ENCODE peak calls at places on chromosome 1, in nine cellular contexts. One of them, this sample, is unnamed.

GRCh38 chr1:8200317-8201115 is 117.4 kb upstream of the SLC45A1 start:
- DNase-seq in CD4-positive, alpha-beta T cell: no peak
- DNase-seq in endothelial cell: no peak
- DNase-seq in cardiac fibroblast: no peak
- DNase-seq in upper lobe of right lung: no peak
- DNase-seq in bronchial epithelial cell: no peak
- DNase-seq in colonic mucosa: no peak
- DNase-seq in CD14-positive monocyte: no peak
- DNase-seq in epithelial cell of proximal tubule: no peak
- DNase-seq in this sample: no peak

GRCh38 chr1:63663873-63664272 is 70.7 kb downstream of the PGM1 start:
- DNase-seq in endothelial cell: no peak
- DNase-seq in cardiac fibroblast: peak; percentile 46
- DNase-seq in colonic mucosa: no peak
- DNase-seq in upper lobe of right lung: no peak
- DNase-seq in epithelial cell of proximal tubule: peak; percentile 40
- DNase-seq in bronchial epithelial cell: no peak
- DNase-seq in CD4-positive, alpha-beta T cell: no peak
- DNase-seq in CD14-positive monocyte: no peak
- DNase-seq in this sample: no peak

GRCh38 chr1:38183747-38184146 is 137.2 kb upstream of the POU3F1 start:
- DNase-seq in CD4-positive, alpha-beta T cell: no peak
- DNase-seq in endothelial cell: no peak
- DNase-seq in CD14-positive monocyte: no peak
- DNase-seq in cardiac fibroblast: no peak
- DNase-seq in upper lobe of right lung: no peak
- DNase-seq in bronchial epithelial cell: no peak
- DNase-seq in colonic mucosa: no peak
- DNase-seq in epithelial cell of proximal tubule: no peak
- DNase-seq in this sample: no peak

GRCh38 chr1:150006881-150007401 is 3.6 kb downstream of the OTUD7B start:
- DNase-seq in colonic mucosa: no peak
- DNase-seq in CD4-positive, alpha-beta T cell: no peak
- DNase-seq in bronchial epithelial cell: peak; percentile 78
- DNase-seq in CD14-positive monocyte: no peak
- DNase-seq in upper lobe of right lung: no peak
- DNase-seq in epithelial cell of proximal tubule: no peak
- DNase-seq in cardiac fibroblast: peak; percentile 68
- DNase-seq in endothelial cell: no peak
- DNase-seq in this sample: no peak

GRCh38 chr1:107940178-107940577 is 24.8 kb downstream of the VAV3 start:
- DNase-seq in colonic mucosa: no peak
- DNase-seq in cardiac fibroblast: no peak
- DNase-seq in CD4-positive, alpha-beta T cell: no peak
- DNase-seq in endothelial cell: no peak
- DNase-seq in upper lobe of right lung: no peak
- DNase-seq in bronchial epithelial cell: no peak
- DNase-seq in CD14-positive monocyte: no peak
- DNase-seq in epithelial cell of proximal tubule: no peak
- DNase-seq in this sample: no peak

GRCh38 chr1:8154621-8155052 is 128.5 kb upstream of the ERRFI1 start:
- DNase-seq in CD14-positive monocyte: no peak
- DNase-seq in cardiac fibroblast: no peak
- DNase-seq in colonic mucosa: no peak
- DNase-seq in endothelial cell: no peak
- DNase-seq in upper lobe of right lung: no peak
- DNase-seq in bronchial epithelial cell: peak; percentile 50
- DNase-seq in epithelial cell of proximal tubule: no peak
- DNase-seq in CD4-positive, alpha-beta T cell: no peak
- DNase-seq in this sample: no peak

GRCh38 chr1:210908257-210908656 is 225.7 kb downstream of the KCNH1 start:
- DNase-seq in CD4-positive, alpha-beta T cell: no peak
- DNase-seq in bronchial epithelial cell: no peak
- DNase-seq in epithelial cell of proximal tubule: no peak
- DNase-seq in cardiac fibroblast: no peak
- DNase-seq in endothelial cell: no peak
- DNase-seq in upper lobe of right lung: no peak
- DNase-seq in CD14-positive monocyte: no peak
- DNase-seq in colonic mucosa: no peak
- DNase-seq in this sample: no peak

GRCh38 chr1:31957701-31958674 is 19.8 kb upstream of the PTP4A2 start:
- DNase-seq in epithelial cell of proximal tubule: no peak
- DNase-seq in CD4-positive, alpha-beta T cell: no peak
- DNase-seq in colonic mucosa: no peak
- DNase-seq in upper lobe of right lung: no peak
- DNase-seq in CD14-positive monocyte: peak; percentile 63
- DNase-seq in bronchial epithelial cell: no peak
- DNase-seq in endothelial cell: no peak
- DNase-seq in cardiac fibroblast: no peak
- DNase-seq in this sample: no peak

GRCh38 chr1:89576016-89576415 is 51.4 kb downstream of the LRRC8B start:
- DNase-seq in bronchial epithelial cell: no peak
- DNase-seq in CD14-positive monocyte: no peak
- DNase-seq in CD4-positive, alpha-beta T cell: no peak
- DNase-seq in endothelial cell: no peak
- DNase-seq in colonic mucosa: no peak
- DNase-seq in cardiac fibroblast: no peak
- DNase-seq in upper lobe of right lung: no peak
- DNase-seq in epithelial cell of proximal tubule: no peak
- DNase-seq in this sample: no peak

GRCh38 chr1:21931171-21932093 is 5.7 kb downstream of the HSPG2 start:
- DNase-seq in endothelial cell: no peak
- DNase-seq in CD14-positive monocyte: no peak
- DNase-seq in CD4-positive, alpha-beta T cell: no peak
- DNase-seq in bronchial epithelial cell: peak; percentile 43
- DNase-seq in cardiac fibroblast: peak; percentile 91
- DNase-seq in colonic mucosa: peak; percentile 63
- DNase-seq in upper lobe of right lung: peak; percentile 89
- DNase-seq in epithelial cell of proximal tubule: no peak
- DNase-seq in this sample: no peak

GRCh38 chr1:173392895-173393654 is 84.1 kb upstream of the PRDX6 start:
- DNase-seq in CD14-positive monocyte: no peak
- DNase-seq in upper lobe of right lung: no peak
- DNase-seq in CD4-positive, alpha-beta T cell: no peak
- DNase-seq in epithelial cell of proximal tubule: peak; percentile 25
- DNase-seq in colonic mucosa: no peak
- DNase-seq in bronchial epithelial cell: peak; percentile 71
- DNase-seq in endothelial cell: no peak
- DNase-seq in cardiac fibroblast: peak; percentile 95
- DNase-seq in this sample: peak; percentile 56

GRCh38 chr1:186930248-186930647 is 101.5 kb downstream of the PLA2G4A start:
- DNase-seq in epithelial cell of proximal tubule: no peak
- DNase-seq in CD14-positive monocyte: no peak
- DNase-seq in bronchial epithelial cell: no peak
- DNase-seq in cardiac fibroblast: no peak
- DNase-seq in endothelial cell: no peak
- DNase-seq in colonic mucosa: no peak
- DNase-seq in upper lobe of right lung: no peak
- DNase-seq in CD4-positive, alpha-beta T cell: no peak
- DNase-seq in this sample: no peak

GRCh38 chr1:186927884-186928283 is 99.1 kb downstream of the PLA2G4A start:
- DNase-seq in bronchial epithelial cell: peak; percentile 84
- DNase-seq in CD4-positive, alpha-beta T cell: no peak
- DNase-seq in upper lobe of right lung: no peak
- DNase-seq in cardiac fibroblast: no peak
- DNase-seq in epithelial cell of proximal tubule: no peak
- DNase-seq in colonic mucosa: no peak
- DNase-seq in CD14-positive monocyte: no peak
- DNase-seq in endothelial cell: no peak
- DNase-seq in this sample: no peak

GRCh38 chr1:186923434-186923833 is 94.7 kb downstream of the PLA2G4A start:
- DNase-seq in endothelial cell: no peak
- DNase-seq in cardiac fibroblast: no peak
- DNase-seq in CD14-positive monocyte: no peak
- DNase-seq in CD4-positive, alpha-beta T cell: no peak
- DNase-seq in bronchial epithelial cell: peak; percentile 70
- DNase-seq in upper lobe of right lung: no peak
- DNase-seq in colonic mucosa: no peak
- DNase-seq in epithelial cell of proximal tubule: no peak
- DNase-seq in this sample: no peak

DNA sequence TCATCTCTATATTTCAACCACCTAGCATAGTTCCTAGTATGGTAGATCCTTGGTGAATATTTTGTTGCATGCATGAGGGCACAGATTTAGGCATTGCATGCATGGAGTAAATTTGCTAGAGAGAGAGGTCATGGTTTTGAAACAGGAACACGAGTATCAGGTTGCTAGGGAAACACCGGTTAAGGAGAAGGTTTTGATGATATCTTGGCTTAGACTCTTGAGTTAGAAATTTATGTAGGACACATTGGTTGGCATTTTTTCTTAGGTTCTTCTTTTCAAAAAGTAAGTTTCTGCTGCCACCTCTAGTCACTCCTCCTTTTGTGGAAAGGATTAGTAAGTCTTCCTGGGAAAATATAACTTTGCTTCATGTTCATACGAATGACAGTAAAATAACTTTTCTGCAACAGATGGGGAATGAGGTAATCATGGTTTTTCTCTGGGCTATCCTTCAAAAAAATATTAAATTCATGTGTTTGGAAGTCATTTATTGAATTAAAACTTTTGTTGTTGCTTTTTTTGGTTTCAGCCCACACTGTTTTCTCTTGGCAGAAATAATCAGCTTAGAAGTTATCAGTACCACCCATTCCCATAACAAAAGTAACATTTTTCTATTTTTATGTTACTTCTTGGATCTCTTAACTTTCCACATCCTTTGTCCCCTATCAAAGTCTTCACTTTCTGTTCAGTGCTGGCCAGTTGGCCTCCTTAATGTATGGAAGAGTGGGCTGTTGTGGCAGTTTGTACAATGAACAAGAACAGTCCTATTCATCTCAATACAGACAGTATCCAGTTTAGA is 97.3 kb downstream of the PLA2G4A start:
- DNase-seq in epithelial cell of proximal tubule: no peak
- DNase-seq in bronchial epithelial cell: no peak
- DNase-seq in CD4-positive, alpha-beta T cell: no peak
- DNase-seq in upper lobe of right lung: no peak
- DNase-seq in colonic mucosa: no peak
- DNase-seq in endothelial cell: no peak
- DNase-seq in cardiac fibroblast: no peak
- DNase-seq in CD14-positive monocyte: no peak
- DNase-seq in this sample: peak; percentile 38
- TF ChIP-seq CTCF in epithelial cell of proximal tubule: no peak
- TF ChIP-seq CTCF in bronchial epithelial cell: no peak
- TF ChIP-seq CTCF in CD4-positive, alpha-beta T cell: no peak
- TF ChIP-seq CTCF in upper lobe of right lung: no peak
- TF ChIP-seq CTCF in colonic mucosa: no peak
- TF ChIP-seq CTCF in endothelial cell: no peak
- TF ChIP-seq CTCF in cardiac fibroblast: no peak
- TF ChIP-seq CTCF in CD14-positive monocyte: no peak
- TF ChIP-seq CTCF in this sample: no peak

DNA sequence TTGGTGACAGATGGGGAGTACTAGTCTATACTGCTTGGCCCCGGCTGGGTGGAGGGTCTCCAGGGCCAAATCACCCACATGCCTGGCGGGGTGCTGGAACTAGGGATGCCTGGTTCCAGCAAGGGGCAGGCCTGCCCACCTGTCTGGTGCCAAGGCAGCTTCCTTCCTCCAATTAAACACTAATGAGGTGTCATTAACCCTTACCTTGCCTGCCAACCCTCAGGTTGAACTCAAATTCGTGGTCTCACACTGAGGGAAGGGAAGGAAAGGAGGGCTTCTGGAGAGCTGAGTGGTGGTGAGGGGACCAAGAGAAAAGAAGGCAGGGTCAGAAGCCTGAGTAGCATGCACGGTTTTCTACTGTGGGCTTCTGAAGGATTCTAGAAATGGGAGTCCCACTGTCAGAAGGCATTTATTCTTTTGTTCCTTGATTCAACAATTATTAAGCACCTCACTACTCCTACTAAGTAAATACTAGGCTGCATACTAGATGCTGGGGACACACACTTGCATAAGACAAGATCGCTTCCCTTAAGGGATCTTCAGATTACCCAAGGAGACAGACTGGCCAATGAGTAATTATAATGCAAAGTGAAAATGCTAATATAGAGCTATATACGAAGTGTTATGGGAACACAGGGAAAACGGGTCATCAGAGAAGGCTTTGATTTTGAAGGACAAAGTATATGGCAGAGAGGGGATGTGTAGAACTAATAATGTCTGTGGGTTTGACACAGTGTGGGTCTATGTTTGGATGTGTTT is 5.9 kb upstream of the EFNA3 start:
- DNase-seq in cardiac fibroblast: no peak
- DNase-seq in endothelial cell: no peak
- DNase-seq in CD4-positive, alpha-beta T cell: no peak
- DNase-seq in bronchial epithelial cell: no peak
- DNase-seq in CD14-positive monocyte: no peak
- DNase-seq in colonic mucosa: no peak
- DNase-seq in epithelial cell of proximal tubule: no peak
- DNase-seq in upper lobe of right lung: no peak
- DNase-seq in this sample: no peak
- TF ChIP-seq CTCF in cardiac fibroblast: no peak
- TF ChIP-seq CTCF in endothelial cell: no peak
- TF ChIP-seq CTCF in CD4-positive, alpha-beta T cell: no peak
- TF ChIP-seq CTCF in bronchial epithelial cell: no peak
- TF ChIP-seq CTCF in CD14-positive monocyte: no peak
- TF ChIP-seq CTCF in colonic mucosa: no peak
- TF ChIP-seq CTCF in epithelial cell of proximal tubule: no peak
- TF ChIP-seq CTCF in upper lobe of right lung: no peak
- TF ChIP-seq CTCF in this sample: no peak

GRCh38 chr1:20899154-20899972 is 112.3 kb upstream of the HP1BP3 start:
- DNase-seq in bronchial epithelial cell: no peak
- DNase-seq in upper lobe of right lung: no peak
- DNase-seq in CD4-positive, alpha-beta T cell: no peak
- DNase-seq in epithelial cell of proximal tubule: no peak
- DNase-seq in endothelial cell: no peak
- DNase-seq in cardiac fibroblast: no peak
- DNase-seq in colonic mucosa: no peak
- DNase-seq in CD14-positive monocyte: no peak
- DNase-seq in this sample: no peak
- TF ChIP-seq CTCF in bronchial epithelial cell: no peak
- TF ChIP-seq CTCF in upper lobe of right lung: no peak
- TF ChIP-seq CTCF in CD4-positive, alpha-beta T cell: no peak
- TF ChIP-seq CTCF in epithelial cell of proximal tubule: no peak
- TF ChIP-seq CTCF in endothelial cell: no peak
- TF ChIP-seq CTCF in cardiac fibroblast: no peak
- TF ChIP-seq CTCF in colonic mucosa: no peak
- TF ChIP-seq CTCF in CD14-positive monocyte: no peak
- TF ChIP-seq CTCF in this sample: no peak

GRCh38 chr1:213061263-213061662 is 10.2 kb downstream of the RPS6KC1 start:
- DNase-seq in CD4-positive, alpha-beta T cell: no peak
- DNase-seq in epithelial cell of proximal tubule: no peak
- DNase-seq in cardiac fibroblast: no peak
- DNase-seq in upper lobe of right lung: no peak
- DNase-seq in colonic mucosa: no peak
- DNase-seq in endothelial cell: no peak
- DNase-seq in CD14-positive monocyte: no peak
- DNase-seq in bronchial epithelial cell: no peak
- DNase-seq in this sample: no peak
- TF ChIP-seq CTCF in CD4-positive, alpha-beta T cell: no peak
- TF ChIP-seq CTCF in epithelial cell of proximal tubule: no peak
- TF ChIP-seq CTCF in cardiac fibroblast: no peak
- TF ChIP-seq CTCF in upper lobe of right lung: no peak
- TF ChIP-seq CTCF in colonic mucosa: no peak
- TF ChIP-seq CTCF in endothelial cell: no peak
- TF ChIP-seq CTCF in CD14-positive monocyte: no peak
- TF ChIP-seq CTCF in bronchial epithelial cell: no peak
- TF ChIP-seq CTCF in this sample: no peak

This sample was measured in AG09319.